ENCODE peak calls at places on chromosome 7, in five cellular contexts. Y, R, F, A and Z are unnamed samples.

GRCh38 chr7:24587853-24588252 is 14.6 kb downstream of the PALS2 start:
- DNase-seq in A (peak), F (peak), R (no peak), Y (peak), Z (no peak)

GRCh38 chr7:2926898-2927405 is 82.8 kb upstream of the GNA12 start:
- DNase-seq in R (peak), Y (no peak), F (no peak), A (no peak), Z (no peak)

GRCh38 chr7:92609921-92610518 is 19.8 kb upstream of the FAM133B start:
- DNase-seq in Y (peak), A (no peak), F (no peak), R (no peak), Z (peak)

GRCh38 chr7:132296820-132297219 is 279.4 kb downstream of the PLXNA4 start:
- DNase-seq in R (no peak), Y (no peak), F (no peak), A (no peak), Z (no peak)

GRCh38 chr7:5423272-5423843 is at the start of gene TNRC18:
- DNase-seq in F (no peak), R (peak), A (no peak), Y (no peak), Z (no peak)

GRCh38 chr7:116809636-116810266 is 52.6 kb upstream of the CAPZA2 start:
- DNase-seq in F (no peak), Y (peak), R (no peak), A (peak), Z (peak)

GRCh38 chr7:55733584-55733983 is 129.0 kb downstream of the SEPTIN14 start:
- DNase-seq in Y (peak), R (no peak), F (no peak), A (no peak), Z (no peak)

GRCh38 chr7:3043544-3044395 is at the start of gene CARD11:
- DNase-seq in F (peak), R (no peak), A (peak), Y (peak), Z (no peak)

GRCh38 chr7:51472017-51472296 is 155.3 kb upstream of the COBL start:
- DNase-seq in A (no peak), R (no peak), Y (peak), F (no peak), Z (no peak)